ENCODE peak calls at places on chromosomes 7 and 10, in five cellular contexts. Z is GM23248, Q is astrocyte, K is HAP-1, Y is hepatocyte. F is an unnamed sample. For H3K27me3 and H3K4me1, the result is how much of the 10 kb centered on the place peaks cover.

GRCh38 chr7:25918731-25919130 is 233.3 kb upstream of the NFE2L3 start:
- DNase-seq in Z (no peak), Q (no peak), K (no peak), Y (no peak), F (no peak)

GRCh38 chr7:122219253-122219865 is 75.3 kb upstream of the AASS start:
- DNase-seq in Z (peak), Q (no peak), K (peak), Y (peak), F (no peak)

GRCh38 chr7:76303829-76304505 is 1.5 kb downstream of the HSPB1 start:
- DNase-seq in Z (peak), Q (no peak), K (no peak), Y (peak), F (no peak)

GRCh38 chr7:144019457-144019856 is 19.3 kb downstream of the OR6B1 start:
- DNase-seq in Z (peak), Q (peak), K (no peak), Y (peak), F (no peak)

GRCh38 chr7:8938036-8938435 is 504.6 kb downstream of the NXPH1 start:
- DNase-seq in Z (no peak), Q (no peak), K (no peak), Y (no peak), F (no peak)

GRCh38 chr7:120028636-120029035 is 244.3 kb upstream of the KCND2 start:
- DNase-seq in Z (peak), Q (peak), K (no peak), Y (no peak), F (no peak)

GRCh38 chr10:104322416-104322782 is 15.9 kb downstream of the ITPRIP start:
- DNase-seq in Z (no peak), Q (no peak), K (no peak), Y (no peak), F (peak)

GRCh38 chr7:29593458-29593857 is 29.8 kb downstream of the PRR15 start:
- DNase-seq in Z (no peak), Q (no peak), K (no peak), Y (no peak), F (no peak)

GRCh38 chr10:95987685-95988426 is 55.5 kb upstream of the CCNJ start:
- DNase-seq in Z (no peak), Q (no peak), K (no peak), Y (no peak), F (no peak)

GRCh38 chr7:141294122-141294829 is 220.4 kb downstream of the TMEM178B start:
- DNase-seq in Z (no peak), Q (no peak), K (no peak), Y (no peak), F (no peak)

GRCh38 chr7:91683823-91684222 is 196.7 kb downstream of the MTERF1 start:
- DNase-seq in Z (peak), Q (peak), K (no peak), Y (no peak), F (no peak)

GRCh38 chr7:151426486-151426905 is 13.4 kb downstream of the CRYGN start:
- DNase-seq in Z (peak), Q (peak), K (no peak), Y (peak), F (peak)

GRCh38 chr7:77209479-77210139 is 10.0 kb upstream of the FGL2 start:
- DNase-seq in Z (no peak), Q (no peak), K (no peak), Y (no peak), F (no peak)

GRCh38 chr10:113227045-113227444 is 277.0 kb downstream of the TCF7L2 start:
- DNase-seq in Z (no peak), Q (no peak), K (no peak), Y (no peak), F (no peak)

GRCh38 chr10:46553238-46554049 is 3.0 kb downstream of the GPRIN2 start:
- DNase-seq in Z (no peak), Q (no peak), K (no peak), Y (no peak), F (peak)

GRCh38 chr10:118626953-118627352 is 31.5 kb upstream of the PRLHR start:
- DNase-seq in Z (no peak), Q (no peak), K (peak), Y (no peak), F (no peak)

GRCh38 chr10:3068201-3068967 is 1.0 kb downstream of the PFKP start:
- DNase-seq in Z (peak), Q (peak), K (peak), Y (peak), F (peak)

GRCh38 chr7:151756076-151756731 is 120.7 kb downstream of the PRKAG2 start:
- DNase-seq in Z (peak), Q (peak), K (no peak), Y (no peak), F (no peak)

GRCh38 chr7:85736085-85736484 is 549.2 kb upstream of the SEMA3D start:
- DNase-seq in Z (no peak), Q (no peak), K (no peak), Y (no peak), F (no peak)

GRCh38 chr10:44069573-44069972 is 315.3 kb downstream of the CXCL12 start:
- DNase-seq in Z (peak), Q (peak), K (no peak), Y (no peak), F (no peak)

GRCh38 chr7:26397786-26398435 is 106.2 kb downstream of the SNX10 start:
- DNase-seq in Z (peak), Q (no peak), K (peak), Y (peak), F (peak)

GRCh38 chr10:13366891-13367290 is 18.8 kb upstream of the SEPHS1 start:
- DNase-seq in Z (no peak), Q (no peak), K (no peak), Y (no peak), F (no peak)

GRCh38 chr7:36855330-36855729 is 131.0 kb upstream of the AOAH start:
- DNase-seq in Z (no peak), Q (no peak), K (no peak), Y (no peak), F (no peak)

GRCh38 chr7:70641882-70642281 is 490.1 kb upstream of the GALNT17 start:
- DNase-seq in Z (no peak), Q (no peak), K (no peak), Y (no peak), F (no peak)

GRCh38 chr7:134618756-134619530 is 27.7 kb upstream of the BPGM start:
- DNase-seq in Z (peak), Q (peak), K (no peak), Y (no peak), F (no peak)

GRCh38 chr10:59887006-59887405 is 19.4 kb downstream of the CCDC6 start:
- DNase-seq in Z (no peak), Q (no peak), K (no peak), Y (no peak), F (no peak)

GRCh38 chr7:69732203-69732602 is 133.9 kb downstream of the AUTS2 start:
- DNase-seq in Z (no peak), Q (peak), K (no peak), Y (peak), F (no peak)

GRCh38 chr10:21097926-21098355 is 200.8 kb upstream of the NEBL start:
- DNase-seq in Z (no peak), Q (no peak), K (no peak), Y (no peak), F (no peak)

GRCh38 chr7:22425361-22425760 is 68.4 kb upstream of the RAPGEF5 start:
- DNase-seq in Z (no peak), Q (no peak), K (no peak), Y (no peak), F (no peak)

GRCh38 chr10:34150103-34150502 is 665.0 kb downstream of the PARD3 start:
- DNase-seq in Z (no peak), Q (no peak), K (no peak), Y (no peak), F (no peak)

GRCh38 chr7:88091988-88092675 is 127.7 kb downstream of the SRI start:
- DNase-seq in Z (no peak), Q (no peak), K (no peak), Y (no peak), F (no peak)

GRCh38 chr10:20228748-20229147 is 412.5 kb downstream of the PLXDC2 start:
- DNase-seq in Z (no peak), Q (no peak), K (no peak), Y (no peak), F (no peak)

GRCh38 chr7:30929686-30930085 is 18.0 kb downstream of the AQP1 start:
- DNase-seq in Z (no peak), Q (no peak), K (no peak), Y (no peak), F (peak)

GRCh38 chr10:71727429-71728217 is 8.0 kb upstream of the C10orf105 start:
- DNase-seq in Z (peak), Q (no peak), K (peak), Y (peak), F (no peak)

GRCh38 chr7:16891338-16891737 is 9.6 kb upstream of the AGR3 start:
- DNase-seq in Z (peak), Q (peak), K (no peak), Y (peak), F (no peak)

GRCh38 chr10:45612741-45613140 is 59.8 kb downstream of the ZFAND4 start:
- DNase-seq in Z (no peak), Q (no peak), K (no peak), Y (no peak), F (no peak)

GRCh38 chr7:46220066-46220630 is 299.1 kb upstream of the IGFBP3 start:
- DNase-seq in Z (peak), Q (peak), K (no peak), Y (peak), F (no peak)

GRCh38 chr7:70614237-70614984 is 517.5 kb upstream of the GALNT17 start:
- DNase-seq in Z (peak), Q (peak), K (peak), Y (peak), F (peak)

GRCh38 chr7:48094861-48095293 is 5.8 kb downstream of the UPP1 start:
- DNase-seq in Z (peak), Q (peak), K (no peak), Y (no peak), F (no peak)

GRCh38 chr10:29323387-29323786 is 34.5 kb downstream of the LYZL1 start:
- DNase-seq in Z (no peak), Q (no peak), K (no peak), Y (no peak), F (no peak)

GRCh38 chr7:32942783-32943653 is 14.2 kb upstream of the FKBP9 start:
- DNase-seq in Z (peak), Q (peak), K (peak), Y (peak), F (peak)
- H3K27me3 ChIP-seq in Z (under half), Q (under half), K (under half), Y (under half), F (under half)

GRCh38 chr7:74478671-74479065 is 25.0 kb downstream of the GTF2IRD1 start:
- DNase-seq in Z (no peak), Q (no peak), K (no peak), Y (no peak), F (no peak)
- H3K4me1 ChIP-seq in Z (half or more), Q (half or more), K (under half), Y (half or more), F (half or more)

GRCh38 chr10:116848032-116848911 is 1.0 kb upstream of the ENO4 start:
- DNase-seq in Z (peak), Q (peak), K (no peak), Y (no peak), F (no peak)

GRCh38 chr10:116850058-116850611 is 836 bp downstream of the ENO4 start:
- DNase-seq in Z (no peak), Q (no peak), K (no peak), Y (no peak), F (no peak)

GRCh38 chr10:116845823-116846222 is 3.5 kb upstream of the ENO4 start:
- DNase-seq in Z (peak), Q (no peak), K (no peak), Y (no peak), F (no peak)

GRCh38 chr10:116849271-116850057 is at the start of gene ENO4:
- DNase-seq in Z (peak), Q (peak), K (peak), Y (peak), F (peak)

GRCh38 chr10:116848912-116849270 is 408 bp upstream of the ENO4 start:
- DNase-seq in Z (no peak), Q (no peak), K (no peak), Y (no peak), F (no peak)
- H3K4me3 ChIP-seq in Z (peak), Q (peak), K (no peak), Y (peak), F (peak)

GRCh38 chr10:61878411-61879051 is 23.0 kb upstream of the ARID5B start:
- DNase-seq in Z (no peak), Q (no peak), K (no peak), Y (no peak), F (no peak)
- H3K27me3 ChIP-seq in Z (under half), Q (under half), K (under half), Y (under half), F (under half)

GRCh38 chr7:131896189-131896855 is 339.9 kb upstream of the PODXL start:
- DNase-seq in Z (no peak), Q (no peak), K (peak), Y (no peak), F (no peak)

GRCh38 chr7:131897016-131897789 is 340.8 kb upstream of the PODXL start:
- DNase-seq in Z (peak), Q (peak), K (no peak), Y (no peak), F (no peak)

GRCh38 chr7:131890191-131890590 is 333.8 kb upstream of the PODXL start:
- DNase-seq in Z (no peak), Q (no peak), K (no peak), Y (no peak), F (no peak)

GRCh38 chr7:131895541-131896173 is 339.2 kb upstream of the PODXL start:
- DNase-seq in Z (peak), Q (peak), K (peak), Y (peak), F (no peak)

DNA sequence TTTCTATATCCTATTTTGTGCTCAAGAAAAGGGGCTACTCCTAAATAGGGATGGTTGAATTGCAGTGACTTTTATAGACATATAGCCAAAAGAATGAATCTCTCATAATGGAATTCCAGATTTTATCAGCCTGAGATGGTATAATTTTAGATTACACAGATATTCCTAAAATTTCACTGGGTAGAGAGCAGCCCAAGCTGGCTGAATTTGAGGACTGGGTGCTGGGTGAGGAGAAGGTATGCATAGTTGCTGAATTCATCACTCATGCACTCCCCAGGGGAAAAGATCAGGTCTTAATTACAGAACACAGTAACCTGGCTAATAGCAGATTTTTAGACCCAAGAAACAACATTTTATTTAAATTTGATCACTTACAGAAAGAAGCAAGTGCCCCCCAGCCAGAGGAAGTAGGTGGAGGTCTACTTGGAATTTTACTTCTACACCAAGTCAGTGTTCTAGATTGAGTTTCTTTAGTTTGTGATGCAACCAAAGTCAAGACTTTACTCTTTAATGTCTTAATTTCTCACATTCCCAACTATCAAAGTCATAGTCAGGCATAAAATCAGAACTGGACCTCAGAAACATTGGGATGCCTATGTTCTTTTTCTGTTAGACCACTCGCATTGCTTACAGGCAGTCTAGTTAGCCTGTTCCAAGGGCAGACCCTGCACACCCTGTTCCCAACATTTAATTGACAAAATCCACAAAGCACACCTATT is 337.4 kb upstream of the PODXL start:
- DNase-seq in Z (peak), Q (peak), K (no peak), Y (no peak), F (no peak)
- H3K4me1 ChIP-seq in Z (half or more), Q (half or more), K (under half), Y (under half), F (under half)

GRCh38 chr7:24323961-24324480 is 40.0 kb downstream of the NPY start:
- DNase-seq in Z (no peak), Q (no peak), K (no peak), Y (no peak), F (no peak)
- H3K4me3 ChIP-seq in Z (no peak), Q (no peak), K (no peak), Y (no peak), F (no peak)

GRCh38 chr7:158549176-158549833 is 38.3 kb downstream of the PTPRN2 start:
- DNase-seq in Z (peak), Q (no peak), K (no peak), Y (no peak), F (no peak)

GRCh38 chr7:158548726-158549125 is 38.9 kb downstream of the PTPRN2 start:
- DNase-seq in Z (no peak), Q (no peak), K (no peak), Y (no peak), F (no peak)

GRCh38 chr7:158546214-158546613 is 41.4 kb downstream of the PTPRN2 start:
- DNase-seq in Z (no peak), Q (no peak), K (no peak), Y (no peak), F (no peak)

GRCh38 chr7:158546626-158547025 is 41.0 kb downstream of the PTPRN2 start:
- DNase-seq in Z (no peak), Q (no peak), K (no peak), Y (no peak), F (no peak)

GRCh38 chr7:158547817-158548216 is 39.8 kb downstream of the PTPRN2 start:
- DNase-seq in Z (no peak), Q (no peak), K (no peak), Y (no peak), F (no peak)
- H3K27me3 ChIP-seq in Z (under half), Q (under half), K (under half), Y (under half), F (under half)

F was measured in tibial artery.